ENCODE peak calls at places on chromosomes 2 and 18, in six cellular contexts. H, P, E, F, V and J are unnamed samples.

GRCh38 chr18:22309191-22309590 is 108.5 kb downstream of the CTAGE1 start:
- DNase-seq in E (no peak), V (no peak), F (no peak), P (no peak), H (no peak), J (no peak)

GRCh38 chr2:233133239-233133638 is 73.1 kb downstream of the INPP5D start:
- DNase-seq in P (no peak), V (no peak), F (no peak), E (no peak), H (no peak), J (no peak)

GRCh38 chr18:58466636-58467205 is 162.2 kb downstream of the ALPK2 start:
- DNase-seq in P (no peak), F (no peak), H (no peak), E (no peak), V (no peak), J (no peak)

GRCh38 chr2:64019975-64020281 is 700 bp upstream of the VPS54 start:
- DNase-seq in E (no peak), V (no peak), F (no peak), P (no peak), H (no peak), J (no peak)

GRCh38 chr2:235669983-235670962 is 176.4 kb downstream of the AGAP1 start:
- DNase-seq in P (peak), H (no peak), V (peak), F (peak), E (peak), J (peak)

GRCh38 chr2:16832910-16833309 is 167.3 kb upstream of the CYRIA start:
- DNase-seq in V (no peak), P (no peak), E (no peak), H (no peak), F (no peak), J (no peak)

GRCh38 chr18:9782073-9782857 is 74.2 kb downstream of the RAB31 start:
- DNase-seq in H (no peak), E (no peak), P (no peak), V (no peak), F (no peak), J (peak)

GRCh38 chr18:56869189-56869777 is 218.1 kb downstream of the WDR7 start:
- DNase-seq in H (peak), E (no peak), F (no peak), V (peak), P (no peak), J (peak)

GRCh38 chr2:212330263-212330662 is 208.3 kb downstream of the ERBB4 start:
- DNase-seq in E (peak), V (no peak), H (no peak), F (no peak), P (peak), J (no peak)

GRCh38 chr2:3483227-3483985 is 35.9 kb downstream of the ADI1 start:
- DNase-seq in H (no peak), F (peak), P (peak), V (peak), E (peak), J (no peak)

GRCh38 chr2:71453404-71454220 is at the start of gene DYSF:
- DNase-seq in H (no peak), V (no peak), F (no peak), E (no peak), P (peak), J (peak)

GRCh38 chr2:218397502-218398436 is 1.9 kb upstream of the CTDSP1 start:
- DNase-seq in P (peak), V (peak), F (peak), E (peak), H (peak), J (peak)

GRCh38 chr2:40292291-40292690 is 159.6 kb downstream of the SLC8A1 start:
- DNase-seq in F (no peak), P (no peak), E (no peak), H (no peak), V (no peak), J (no peak)

GRCh38 chr2:7430869-7431641 is 513.8 kb downstream of the RNF144A start:
- DNase-seq in P (peak), E (no peak), F (no peak), H (no peak), V (no peak), J (no peak)
- TF ChIP-seq POLR2A in P (no peak), E (no peak), F (no peak), H (no peak), V (no peak), J (no peak)

GRCh38 chr2:183035954-183036669 is 2.1 kb downstream of the NCKAP1 start:
- DNase-seq in H (no peak), V (peak), P (no peak), E (no peak), F (no peak), J (peak)

GRCh38 chr2:183035298-183035953 is 2.8 kb downstream of the NCKAP1 start:
- DNase-seq in P (no peak), V (no peak), H (no peak), E (no peak), F (no peak), J (peak)

GRCh38 chr2:183037281-183037659 is 987 bp downstream of the NCKAP1 start:
- DNase-seq in V (peak), F (no peak), P (no peak), H (peak), E (no peak), J (peak)

GRCh38 chr2:183038341-183039300 is at the start of gene NCKAP1:
- DNase-seq in E (peak), V (peak), P (peak), F (peak), H (peak), J (peak)

GRCh38 chr2:183037660-183038340 is 457 bp downstream of the NCKAP1 start:
- DNase-seq in V (no peak), H (no peak), P (peak), F (peak), E (peak), J (peak)
- TF ChIP-seq POLR2A in V (no peak), H (no peak), P (no peak), F (no peak), E (no peak), J (no peak)

DNA sequence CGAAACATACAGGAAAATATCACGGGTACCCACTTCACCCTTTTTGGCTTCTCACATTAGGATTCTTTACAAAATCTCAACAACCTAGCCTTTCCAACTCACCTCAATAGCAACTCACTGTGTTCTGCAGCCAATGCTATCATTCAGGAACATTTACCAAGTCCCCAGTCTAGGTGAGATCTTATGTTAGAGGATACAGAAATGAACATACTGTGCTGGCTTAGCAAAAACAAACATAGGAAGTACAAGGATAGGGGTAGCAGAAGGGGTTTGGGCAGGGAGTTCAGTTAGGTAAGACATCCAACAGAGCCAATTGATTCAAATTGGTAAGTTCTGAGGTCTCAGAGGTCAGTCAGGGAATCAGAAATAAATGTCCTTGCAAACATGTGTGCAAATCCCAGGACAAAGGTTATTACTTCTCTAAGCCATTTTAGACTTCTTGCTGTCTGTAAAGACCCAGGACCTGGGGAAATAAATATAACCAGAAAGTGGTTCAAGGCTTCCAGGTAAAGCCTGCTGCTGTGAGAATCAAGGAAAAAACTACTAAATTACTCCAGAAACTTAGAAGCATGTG is 556.3 kb upstream of the CHAC2 start:
- DNase-seq in V (no peak), E (no peak), P (no peak), F (no peak), H (no peak), J (no peak)
- TF ChIP-seq POLR2A in V (no peak), E (no peak), P (no peak), F (no peak), H (no peak), J (no peak)

GRCh38 chr2:200509227-200509607 is 651 bp downstream of the KCTD18 start:
- DNase-seq in P (no peak), H (no peak), V (no peak), F (no peak), E (no peak), J (peak)

GRCh38 chr2:200506679-200507078 is 3.2 kb downstream of the KCTD18 start:
- DNase-seq in E (no peak), P (no peak), H (no peak), F (no peak), V (no peak), J (no peak)

GRCh38 chr2:200515155-200515554 is 5.3 kb upstream of the KCTD18 start:
- DNase-seq in F (no peak), H (no peak), V (no peak), E (no peak), P (no peak), J (no peak)

GRCh38 chr2:200507179-200507578 is 2.7 kb downstream of the KCTD18 start:
- DNase-seq in V (no peak), E (no peak), F (no peak), H (no peak), P (no peak), J (no peak)

DNA sequence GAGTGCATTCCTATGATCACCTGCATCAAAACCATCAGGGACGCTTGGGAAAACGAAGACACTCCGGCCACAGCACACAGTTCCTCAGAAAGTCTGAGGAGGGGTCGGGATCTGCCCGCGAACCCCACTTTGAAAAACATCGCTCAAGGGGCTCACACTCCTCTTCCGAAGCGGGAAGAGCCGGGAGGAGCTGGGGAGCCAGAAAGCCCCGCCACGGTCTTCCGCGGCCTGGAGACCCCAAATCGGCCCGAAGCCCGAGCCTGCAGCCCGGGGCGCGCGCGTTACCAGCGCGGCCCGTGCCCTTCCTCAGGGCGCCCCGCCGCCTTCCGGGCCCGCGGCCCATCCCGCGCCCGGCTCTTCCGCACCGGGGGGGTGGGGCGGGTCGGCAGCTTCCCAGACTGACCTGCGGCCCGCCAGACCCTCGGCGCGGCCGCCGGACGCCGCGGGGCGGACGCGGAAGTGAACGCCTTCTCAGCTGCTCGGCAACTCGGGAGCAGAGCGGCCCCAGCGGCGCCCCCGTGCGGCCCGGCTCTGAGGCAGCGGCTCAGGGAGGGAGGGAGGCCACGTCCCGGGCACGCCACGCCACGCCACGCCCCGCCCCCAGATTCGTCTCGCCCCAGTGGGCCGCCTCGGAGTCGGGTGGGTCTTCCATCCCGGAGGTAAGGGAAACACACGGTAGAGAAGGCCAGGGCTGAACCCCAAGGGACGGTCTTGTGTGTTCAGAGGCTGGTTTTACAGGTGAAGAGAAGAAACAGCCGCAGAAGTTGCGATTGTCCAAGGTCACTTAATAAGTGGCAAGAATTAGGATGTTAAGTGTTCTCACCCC is at the start of gene KCTD18:
- DNase-seq in H (peak), E (peak), F (peak), P (peak), V (peak), J (peak)
- TF ChIP-seq POLR2A in H (no peak), E (peak), F (peak), P (peak), V (peak), J (peak)

DNA sequence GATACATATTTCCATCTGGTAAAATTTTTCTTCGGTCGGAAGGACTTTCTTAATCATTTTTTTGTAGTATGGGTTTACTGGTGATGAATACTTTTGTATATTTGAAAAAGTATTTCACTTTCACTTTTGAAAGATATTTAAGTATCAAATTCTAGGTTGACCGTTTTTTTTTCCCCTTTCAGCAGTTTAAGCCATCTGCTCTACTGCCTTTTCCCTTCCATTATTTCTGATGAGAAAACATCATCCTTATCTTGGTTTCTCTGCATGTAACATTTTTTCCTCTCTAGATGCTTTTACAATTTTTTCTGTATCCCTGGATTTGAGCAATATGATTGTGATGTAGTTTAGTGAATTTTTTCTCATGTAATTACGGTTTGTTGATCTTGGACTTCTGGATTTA is 87.0 kb downstream of the MTX2 start:
- DNase-seq in E (no peak), F (no peak), H (no peak), V (peak), P (no peak), J (no peak)
- TF ChIP-seq POLR2A in E (no peak), F (no peak), H (no peak), V (no peak), P (no peak), J (no peak)

GRCh38 chr2:231455222-231455621 is 9.1 kb downstream of the NCL start:
- DNase-seq in F (no peak), E (no peak), V (no peak), P (no peak), H (no peak), J (no peak)

GRCh38 chr2:231454361-231454791 is 9.9 kb downstream of the NCL start:
- DNase-seq in F (no peak), V (no peak), P (no peak), E (no peak), H (no peak), J (no peak)

GRCh38 chr2:231450548-231450989 is 13.7 kb downstream of the NCL start:
- DNase-seq in F (no peak), H (no peak), E (no peak), P (no peak), V (no peak), J (no peak)

GRCh38 chr2:231455890-231456289 is 8.4 kb downstream of the NCL start:
- DNase-seq in F (no peak), E (no peak), P (no peak), V (no peak), H (no peak), J (no peak)

GRCh38 chr2:231452799-231453508 is 11.3 kb downstream of the NCL start:
- DNase-seq in H (no peak), P (no peak), V (no peak), F (no peak), E (no peak), J (no peak)
- TF ChIP-seq POLR2A in H (no peak), P (no peak), V (peak), F (no peak), E (no peak), J (peak)